ENCODE peak calls at places on chromosome 20, in eight cellular contexts. S is PC-3, Z is body of pancreas, Q is ovary, L is right atrium auricular region, H is Peyer's patch, X is AG04450, A is astrocyte. F is an unnamed sample.
A peak's percentile ranks its signal among the peaks of the same experiment; 100 is the strongest.

GRCh38 chr20:49052334-49052733 is 6.2 kb downstream of the CSE1L start:
- DNase-seq in S (no peak), Z (no peak), Q (no peak), L (no peak), H (no peak), X (no peak), A (no peak), F (no peak)

GRCh38 chr20:24034820-24035219 is 46.2 kb upstream of the GGTLC1 start:
- DNase-seq in S (peak; percentile 99), Z (peak; percentile 13), Q (no peak), L (no peak), H (no peak), X (no peak), A (no peak), F (peak; percentile 24)

GRCh38 chr20:46430921-46431712 is 24.7 kb upstream of the ELMO2 start:
- DNase-seq in S (no peak), Z (no peak), Q (peak; percentile 40), L (no peak), H (no peak), X (no peak), A (no peak), F (no peak)

GRCh38 chr20:17525650-17526049 is 5.5 kb downstream of the BFSP1 start:
- DNase-seq in S (peak; percentile 56), Z (peak; percentile 29), Q (no peak), L (no peak), H (no peak), X (no peak), A (peak; percentile 17), F (peak; percentile 52)

GRCh38 chr20:58209652-58210397 is 18.6 kb downstream of the ANKRD60 start:
- DNase-seq in S (peak; percentile 94), Z (peak; percentile 87), Q (peak; percentile 93), L (peak; percentile 84), H (peak; percentile 91), X (peak; percentile 48), A (peak; percentile 20), F (peak; percentile 44)

GRCh38 chr20:36808317-36809257 is 35.0 kb upstream of the DSN1 start:
- DNase-seq in S (peak; percentile 66), Z (peak; percentile 70), Q (peak; percentile 60), L (no peak), H (peak; percentile 86), X (peak; percentile 38), A (peak; percentile 42), F (peak; percentile 72)

GRCh38 chr20:24616258-24617079 is 147.0 kb downstream of the SYNDIG1 start:
- DNase-seq in S (no peak), Z (no peak), Q (no peak), L (no peak), H (no peak), X (no peak), A (no peak), F (no peak)

GRCh38 chr20:62935968-62936585 is 1.9 kb upstream of the GID8 start:
- DNase-seq in S (no peak), Z (no peak), Q (no peak), L (no peak), H (no peak), X (no peak), A (no peak), F (no peak)

GRCh38 chr20:40319741-40320499 is 369.1 kb downstream of the MAFB start:
- DNase-seq in S (no peak), Z (no peak), Q (no peak), L (no peak), H (no peak), X (no peak), A (no peak), F (no peak)

GRCh38 chr20:10708342-10709185 is 34.8 kb upstream of the JAG1 start:
- DNase-seq in S (peak; percentile 92), Z (no peak), Q (no peak), L (no peak), H (no peak), X (peak; percentile 55), A (peak; percentile 88), F (peak; percentile 21)

GRCh38 chr20:15475483-15475882 is 1097.8 kb downstream of the KIF16B start:
- DNase-seq in S (peak; percentile 24), Z (no peak), Q (no peak), L (no peak), H (peak; percentile 53), X (no peak), A (no peak), F (peak; percentile 21)

GRCh38 chr20:17766226-17766625 is 66.5 kb downstream of the BANF2 start:
- DNase-seq in S (no peak), Z (no peak), Q (no peak), L (no peak), H (no peak), X (no peak), A (no peak), F (no peak)

GRCh38 chr20:37902504-37903313 is at the start of gene VSTM2L:
- DNase-seq in S (peak; percentile 72), Z (no peak), Q (no peak), L (no peak), H (no peak), X (peak; percentile 16), A (peak; percentile 62), F (peak; percentile 40)

GRCh38 chr20:63696311-63696627 is 183 bp upstream of the TNFRSF6B start:
- DNase-seq in S (peak; percentile 61), Z (no peak), Q (no peak), L (no peak), H (peak; percentile 69), X (no peak), A (peak; percentile 33), F (peak; percentile 75)

GRCh38 chr20:59421089-59421488 is 120.7 kb downstream of the EDN3 start:
- DNase-seq in S (no peak), Z (no peak), Q (no peak), L (no peak), H (no peak), X (no peak), A (no peak), F (no peak)

GRCh38 chr20:3406481-3407425 is 716 bp downstream of the DNAAF9 start:
- DNase-seq in S (no peak), Z (peak; percentile 22), Q (peak; percentile 42), L (peak; percentile 66), H (peak; percentile 69), X (no peak), A (no peak), F (peak; percentile 47)

GRCh38 chr20:53055668-53056067 is 83.5 kb downstream of the TSHZ2 start:
- DNase-seq in S (no peak), Z (no peak), Q (no peak), L (no peak), H (no peak), X (no peak), A (no peak), F (no peak)

GRCh38 chr20:58891076-58891685 is 38.7 kb downstream of the GNAS start:
- DNase-seq in S (peak; percentile 74), Z (peak; percentile 80), Q (peak; percentile 86), L (no peak), H (peak; percentile 86), X (no peak), A (peak; percentile 30), F (no peak)

GRCh38 chr20:43849496-43850197 is 65.0 kb upstream of the TOX2 start:
- DNase-seq in S (peak; percentile 76), Z (no peak), Q (peak; percentile 74), L (peak; percentile 16), H (no peak), X (peak; percentile 29), A (peak; percentile 50), F (no peak)

GRCh38 chr20:50513169-50514034 is 3.2 kb downstream of the PTPN1 start:
- DNase-seq in S (peak; percentile 64), Z (no peak), Q (no peak), L (no peak), H (no peak), X (no peak), A (peak; percentile 81), F (peak; percentile 70)
- H3K27ac ChIP-seq in S (no peak overlapping the region), Z (peak overlapping the region; percentile 24), Q (no peak overlapping the region), L (peak overlapping the region; percentile 94), H (peak overlapping the region; percentile 96), X (no peak overlapping the region), A (peak overlapping the region; percentile 80), F (peak overlapping the region; percentile 82)

DNA sequence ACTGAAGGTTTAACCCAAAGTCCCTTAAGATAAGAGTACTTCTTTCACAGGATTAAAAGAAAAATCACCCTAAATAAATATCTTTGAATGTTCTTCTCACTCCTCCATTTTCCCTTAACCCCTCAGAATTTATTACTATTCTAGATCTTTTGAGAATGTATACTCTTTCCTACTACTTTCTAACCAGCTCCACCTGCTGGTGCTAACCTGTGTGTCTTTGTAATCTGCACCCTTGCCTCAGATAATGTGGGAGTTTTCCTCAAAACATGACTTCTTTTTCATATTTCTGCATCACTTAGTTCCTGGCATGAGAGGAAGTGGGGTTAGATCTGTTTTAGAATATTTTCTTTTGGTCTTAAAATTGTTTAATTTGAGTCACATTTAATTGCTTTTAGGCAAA is 394.2 kb downstream of the BMP2 start:
- DNase-seq in S (peak; percentile 51), Z (no peak), Q (no peak), L (no peak), H (no peak), X (no peak), A (no peak), F (no peak)
- TF ChIP-seq CTCF in S (peak; percentile 60), Z (peak; percentile 18), Q (no peak), L (no peak), H (peak; percentile 15), X (no peak), A (peak; percentile 30), F (peak; percentile 68)

DNA sequence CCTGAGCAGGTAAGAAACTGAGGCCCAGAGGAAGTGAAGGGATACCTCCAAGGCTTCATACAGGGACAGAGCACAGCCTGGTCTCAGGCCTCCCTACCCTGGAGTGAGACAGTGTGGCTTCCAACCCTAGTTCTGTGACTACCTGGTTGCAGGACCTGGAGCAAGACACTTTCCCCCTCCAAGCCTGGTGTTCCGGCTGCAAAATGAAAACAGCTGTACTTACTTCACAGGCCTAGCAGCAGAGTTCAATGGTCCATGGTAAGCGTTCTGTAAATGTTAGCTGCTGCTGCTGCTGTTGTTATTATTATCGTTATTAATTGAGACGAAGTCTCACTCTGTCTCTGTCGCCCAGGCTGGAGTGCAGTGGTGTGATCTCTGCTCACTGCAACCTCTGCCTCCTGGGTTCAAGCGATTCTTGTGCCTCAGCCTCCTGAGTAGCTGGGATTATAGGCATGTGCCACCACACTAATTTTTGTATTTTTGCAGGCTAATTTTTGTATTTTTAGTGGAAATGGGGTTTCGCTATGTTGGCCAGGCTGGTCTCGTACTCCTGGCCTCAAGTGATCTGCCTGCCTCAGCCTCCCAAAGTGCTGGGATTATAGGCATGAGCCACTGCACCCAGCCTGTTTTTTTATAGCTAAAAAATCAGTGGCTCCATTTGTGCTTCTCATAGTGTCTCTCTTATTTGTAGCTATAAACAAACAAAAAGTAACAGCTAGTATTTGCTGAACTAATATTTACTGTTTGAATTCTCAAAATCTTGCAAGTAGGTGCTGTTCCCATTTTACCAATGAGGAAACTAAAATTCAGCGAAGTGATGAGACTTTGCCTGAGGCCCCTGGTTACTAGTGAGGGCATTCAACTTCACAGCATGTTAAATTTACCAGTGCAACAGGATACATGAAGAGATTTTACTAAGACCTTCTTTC is 41.9 kb downstream of the COX4I2 start:
- DNase-seq in S (peak; percentile 4), Z (no peak), Q (no peak), L (no peak), H (no peak), X (no peak), A (no peak), F (no peak)
- H3K27ac ChIP-seq in S (no peak overlapping the region), Z (peak overlapping the region; percentile 30), Q (no peak overlapping the region), L (peak overlapping the region; percentile 61), H (peak overlapping the region; percentile 4), X (no peak overlapping the region), A (no peak overlapping the region), F (no peak overlapping the region)

DNA sequence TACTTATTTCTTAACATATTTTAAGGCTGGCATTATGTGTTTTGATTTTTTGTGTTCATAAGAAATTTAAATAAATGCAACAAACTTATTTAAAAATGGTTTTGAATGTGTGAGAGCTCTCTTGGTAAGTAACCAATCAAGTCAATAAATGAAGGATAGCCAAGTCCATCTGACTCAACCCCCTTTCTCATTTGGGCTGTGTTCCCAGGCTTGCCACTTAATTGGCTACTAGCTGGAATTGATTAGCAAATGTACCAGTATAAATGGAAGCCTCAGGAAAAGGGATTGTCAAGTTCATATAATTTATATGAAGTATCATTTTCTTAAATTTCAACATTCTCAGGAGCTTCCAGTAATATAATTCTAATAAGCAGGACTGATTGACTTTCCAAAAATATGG is 614.8 kb downstream of the CDH26 start:
- DNase-seq in S (no peak), Z (no peak), Q (no peak), L (no peak), H (no peak), X (no peak), A (no peak), F (no peak)
- TF ChIP-seq CTCF in S (no peak), Z (no peak), Q (no peak), L (no peak), H (no peak), X (no peak), A (no peak), F (no peak)

F was measured in foreskin keratinocyte.